ENCODE peak calls at places on chromosomes 4 and X, in ten cellular contexts. One of them, this sample, is unnamed.

GRCh38 chr4:105710012-105710600 is 1.5 kb downstream of the GSTCD start:
- DNase-seq in fibroblast of the aortic adventitia: no peak
- DNase-seq in OCI-LY7: no peak
- DNase-seq in IMR-90: no peak
- DNase-seq in B cell: no peak
- DNase-seq in AG09319: no peak
- DNase-seq in right lobe of liver: no peak
- DNase-seq in progenitor cell of endocrine pancreas: no peak
- DNase-seq in spleen: no peak
- DNase-seq in heart left ventricle: no peak
- DNase-seq in this sample: no peak

GRCh38 chr4:47482326-47482725 is 2.7 kb upstream of the ATP10D start:
- DNase-seq in progenitor cell of endocrine pancreas: no peak
- DNase-seq in right lobe of liver: no peak
- DNase-seq in IMR-90: peak
- DNase-seq in fibroblast of the aortic adventitia: peak
- DNase-seq in B cell: no peak
- DNase-seq in AG09319: no peak
- DNase-seq in OCI-LY7: no peak
- DNase-seq in heart left ventricle: no peak
- DNase-seq in spleen: no peak
- DNase-seq in this sample: no peak

GRCh38 chr4:71107732-71108131 is 114.3 kb downstream of the DCK start:
- DNase-seq in B cell: no peak
- DNase-seq in right lobe of liver: no peak
- DNase-seq in IMR-90: no peak
- DNase-seq in progenitor cell of endocrine pancreas: no peak
- DNase-seq in heart left ventricle: no peak
- DNase-seq in AG09319: no peak
- DNase-seq in OCI-LY7: peak
- DNase-seq in spleen: no peak
- DNase-seq in fibroblast of the aortic adventitia: no peak
- DNase-seq in this sample: no peak

GRCh38 chr4:78058591-78059523 is 1.7 kb downstream of the FRAS1 start:
- DNase-seq in spleen: peak
- DNase-seq in OCI-LY7: peak
- DNase-seq in heart left ventricle: peak
- DNase-seq in right lobe of liver: peak
- DNase-seq in fibroblast of the aortic adventitia: peak
- DNase-seq in IMR-90: no peak
- DNase-seq in progenitor cell of endocrine pancreas: peak
- DNase-seq in B cell: no peak
- DNase-seq in AG09319: no peak
- DNase-seq in this sample: peak

GRCh38 chrX:35919536-35920309 is at the start of gene CFAP47:
- DNase-seq in heart left ventricle: peak
- DNase-seq in progenitor cell of endocrine pancreas: peak
- DNase-seq in AG09319: no peak
- DNase-seq in IMR-90: no peak
- DNase-seq in OCI-LY7: no peak
- DNase-seq in spleen: peak
- DNase-seq in B cell: no peak
- DNase-seq in fibroblast of the aortic adventitia: no peak
- DNase-seq in right lobe of liver: no peak
- DNase-seq in this sample: peak

GRCh38 chr4:48222491-48222890 is 47.1 kb downstream of the TEC start:
- DNase-seq in AG09319: no peak
- DNase-seq in right lobe of liver: no peak
- DNase-seq in B cell: no peak
- DNase-seq in OCI-LY7: no peak
- DNase-seq in progenitor cell of endocrine pancreas: no peak
- DNase-seq in fibroblast of the aortic adventitia: no peak
- DNase-seq in spleen: no peak
- DNase-seq in IMR-90: no peak
- DNase-seq in heart left ventricle: no peak
- DNase-seq in this sample: no peak

GRCh38 chr4:14667624-14668295 is 334.5 kb upstream of the CPEB2 start:
- DNase-seq in IMR-90: no peak
- DNase-seq in OCI-LY7: no peak
- DNase-seq in progenitor cell of endocrine pancreas: no peak
- DNase-seq in heart left ventricle: no peak
- DNase-seq in B cell: no peak
- DNase-seq in spleen: no peak
- DNase-seq in AG09319: no peak
- DNase-seq in right lobe of liver: no peak
- DNase-seq in fibroblast of the aortic adventitia: no peak
- DNase-seq in this sample: no peak

GRCh38 chr4:2852481-2852881 is 8.8 kb downstream of the ADD1 start:
- DNase-seq in progenitor cell of endocrine pancreas: no peak
- DNase-seq in spleen: peak
- DNase-seq in OCI-LY7: peak
- DNase-seq in IMR-90: no peak
- DNase-seq in heart left ventricle: peak
- DNase-seq in B cell: peak
- DNase-seq in AG09319: no peak
- DNase-seq in fibroblast of the aortic adventitia: no peak
- DNase-seq in right lobe of liver: peak
- DNase-seq in this sample: no peak

GRCh38 chrX:118761950-118762725 is 34.7 kb downstream of the IL13RA1 start:
- DNase-seq in B cell: no peak
- DNase-seq in right lobe of liver: no peak
- DNase-seq in heart left ventricle: no peak
- DNase-seq in fibroblast of the aortic adventitia: no peak
- DNase-seq in AG09319: no peak
- DNase-seq in IMR-90: no peak
- DNase-seq in spleen: no peak
- DNase-seq in OCI-LY7: no peak
- DNase-seq in progenitor cell of endocrine pancreas: no peak
- DNase-seq in this sample: peak

GRCh38 chrX:38868941-38869378 is 67.7 kb downstream of the MID1IP1 start:
- DNase-seq in progenitor cell of endocrine pancreas: no peak
- DNase-seq in right lobe of liver: no peak
- DNase-seq in spleen: no peak
- DNase-seq in fibroblast of the aortic adventitia: peak
- DNase-seq in AG09319: no peak
- DNase-seq in IMR-90: peak
- DNase-seq in OCI-LY7: no peak
- DNase-seq in heart left ventricle: peak
- DNase-seq in B cell: no peak
- DNase-seq in this sample: no peak

GRCh38 chr4:148207074-148207473 is 235.1 kb downstream of the NR3C2 start:
- DNase-seq in B cell: no peak
- DNase-seq in spleen: no peak
- DNase-seq in IMR-90: no peak
- DNase-seq in fibroblast of the aortic adventitia: no peak
- DNase-seq in right lobe of liver: no peak
- DNase-seq in AG09319: no peak
- DNase-seq in OCI-LY7: no peak
- DNase-seq in progenitor cell of endocrine pancreas: no peak
- DNase-seq in heart left ventricle: no peak
- DNase-seq in this sample: no peak

GRCh38 chr4:17633600-17633999 is 19.2 kb downstream of the MED28 start:
- DNase-seq in right lobe of liver: no peak
- DNase-seq in IMR-90: no peak
- DNase-seq in B cell: no peak
- DNase-seq in fibroblast of the aortic adventitia: no peak
- DNase-seq in spleen: no peak
- DNase-seq in progenitor cell of endocrine pancreas: no peak
- DNase-seq in AG09319: no peak
- DNase-seq in heart left ventricle: no peak
- DNase-seq in OCI-LY7: no peak
- DNase-seq in this sample: no peak

DNA sequence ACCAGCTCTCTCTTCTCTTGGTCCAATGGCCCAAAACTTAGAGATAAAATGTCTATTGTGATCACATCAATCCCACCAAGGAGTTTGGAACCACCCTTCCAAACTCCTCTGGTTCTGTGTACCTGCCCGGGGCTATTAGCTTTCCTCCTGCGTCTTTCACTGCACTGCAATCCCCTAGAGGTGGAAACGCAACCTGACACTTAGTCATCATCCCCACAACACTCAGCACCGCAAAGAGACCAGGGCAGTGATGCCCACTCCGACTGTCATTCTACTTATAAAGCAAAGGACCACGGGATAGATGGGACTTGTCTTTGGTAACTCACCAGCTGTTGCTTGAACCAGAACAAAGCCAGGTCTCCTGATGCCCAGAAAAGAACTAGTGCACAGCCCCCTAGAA is 22.0 kb downstream of the AFAP1 start:
- DNase-seq in IMR-90: no peak
- DNase-seq in OCI-LY7: no peak
- DNase-seq in heart left ventricle: no peak
- DNase-seq in right lobe of liver: no peak
- DNase-seq in AG09319: no peak
- DNase-seq in spleen: no peak
- DNase-seq in fibroblast of the aortic adventitia: no peak
- DNase-seq in B cell: no peak
- DNase-seq in progenitor cell of endocrine pancreas: no peak
- DNase-seq in this sample: no peak
- TF ChIP-seq CTCF in IMR-90: no peak
- TF ChIP-seq CTCF in OCI-LY7: no peak
- TF ChIP-seq CTCF in heart left ventricle: no peak
- TF ChIP-seq CTCF in right lobe of liver: no peak
- TF ChIP-seq CTCF in AG09319: no peak
- TF ChIP-seq CTCF in spleen: no peak
- TF ChIP-seq CTCF in fibroblast of the aortic adventitia: peak
- TF ChIP-seq CTCF in B cell: no peak
- TF ChIP-seq CTCF in progenitor cell of endocrine pancreas: peak
- TF ChIP-seq CTCF in this sample: no peak

DNA sequence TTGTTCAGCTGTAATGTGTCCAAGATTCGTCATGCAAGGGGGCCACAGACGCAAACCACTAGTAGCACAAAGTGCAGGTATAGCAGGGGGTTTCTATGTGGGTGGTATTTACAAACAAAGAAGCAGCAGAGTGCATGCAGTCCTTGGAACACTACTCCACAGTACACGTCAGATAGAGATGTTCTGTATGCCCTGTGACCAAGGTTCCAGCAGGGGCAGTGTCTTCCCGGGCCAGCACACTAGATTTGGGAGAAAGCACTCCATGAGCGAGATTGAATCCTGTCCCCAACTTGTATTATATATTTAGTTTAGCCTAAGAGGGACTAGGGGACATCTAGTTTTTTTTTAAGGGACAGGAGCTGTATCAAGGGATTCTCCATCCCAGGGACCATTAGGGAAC is 54.4 kb upstream of the ESX1 start:
- DNase-seq in fibroblast of the aortic adventitia: no peak
- DNase-seq in progenitor cell of endocrine pancreas: no peak
- DNase-seq in heart left ventricle: no peak
- DNase-seq in OCI-LY7: no peak
- DNase-seq in IMR-90: no peak
- DNase-seq in AG09319: no peak
- DNase-seq in B cell: no peak
- DNase-seq in right lobe of liver: no peak
- DNase-seq in spleen: no peak
- DNase-seq in this sample: no peak
- TF ChIP-seq CTCF in fibroblast of the aortic adventitia: no peak
- TF ChIP-seq CTCF in progenitor cell of endocrine pancreas: peak
- TF ChIP-seq CTCF in heart left ventricle: no peak
- TF ChIP-seq CTCF in OCI-LY7: no peak
- TF ChIP-seq CTCF in IMR-90: no peak
- TF ChIP-seq CTCF in AG09319: no peak
- TF ChIP-seq CTCF in B cell: no peak
- TF ChIP-seq CTCF in right lobe of liver: no peak
- TF ChIP-seq CTCF in spleen: no peak
- TF ChIP-seq CTCF in this sample: no peak

DNA sequence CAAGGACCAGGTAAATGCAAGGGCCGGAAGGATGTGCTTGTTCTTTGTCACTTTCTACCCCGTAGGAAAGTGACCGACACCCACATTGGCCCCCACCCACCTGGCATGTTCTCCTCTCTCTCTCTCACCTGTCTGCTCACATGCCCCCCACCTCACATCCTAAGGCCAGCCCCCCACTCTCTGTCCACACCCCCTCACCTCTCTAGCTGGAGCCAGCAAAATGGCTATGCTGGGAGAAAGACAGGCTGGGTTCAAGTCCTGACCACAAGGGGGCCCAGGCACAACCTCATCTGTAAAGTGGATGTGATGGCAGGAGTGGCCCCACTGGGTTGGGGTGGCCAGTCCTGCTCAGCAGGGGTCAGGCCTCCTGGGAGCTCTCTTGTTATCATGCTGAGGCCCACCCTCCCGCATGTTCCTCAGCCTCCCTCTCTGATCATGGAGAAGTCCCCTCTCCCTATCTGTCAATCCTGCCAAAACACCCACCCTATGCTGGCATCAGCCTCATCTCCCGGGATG is 1.7 kb upstream of the PPP2R2C start:
- DNase-seq in heart left ventricle: no peak
- DNase-seq in B cell: peak
- DNase-seq in IMR-90: no peak
- DNase-seq in fibroblast of the aortic adventitia: no peak
- DNase-seq in AG09319: no peak
- DNase-seq in OCI-LY7: no peak
- DNase-seq in right lobe of liver: no peak
- DNase-seq in progenitor cell of endocrine pancreas: peak
- DNase-seq in spleen: peak
- DNase-seq in this sample: no peak
- TF ChIP-seq CTCF in heart left ventricle: peak
- TF ChIP-seq CTCF in B cell: no peak
- TF ChIP-seq CTCF in IMR-90: peak
- TF ChIP-seq CTCF in fibroblast of the aortic adventitia: peak
- TF ChIP-seq CTCF in AG09319: no peak
- TF ChIP-seq CTCF in OCI-LY7: peak
- TF ChIP-seq CTCF in right lobe of liver: no peak
- TF ChIP-seq CTCF in progenitor cell of endocrine pancreas: peak
- TF ChIP-seq CTCF in spleen: no peak
- TF ChIP-seq CTCF in this sample: no peak

DNA sequence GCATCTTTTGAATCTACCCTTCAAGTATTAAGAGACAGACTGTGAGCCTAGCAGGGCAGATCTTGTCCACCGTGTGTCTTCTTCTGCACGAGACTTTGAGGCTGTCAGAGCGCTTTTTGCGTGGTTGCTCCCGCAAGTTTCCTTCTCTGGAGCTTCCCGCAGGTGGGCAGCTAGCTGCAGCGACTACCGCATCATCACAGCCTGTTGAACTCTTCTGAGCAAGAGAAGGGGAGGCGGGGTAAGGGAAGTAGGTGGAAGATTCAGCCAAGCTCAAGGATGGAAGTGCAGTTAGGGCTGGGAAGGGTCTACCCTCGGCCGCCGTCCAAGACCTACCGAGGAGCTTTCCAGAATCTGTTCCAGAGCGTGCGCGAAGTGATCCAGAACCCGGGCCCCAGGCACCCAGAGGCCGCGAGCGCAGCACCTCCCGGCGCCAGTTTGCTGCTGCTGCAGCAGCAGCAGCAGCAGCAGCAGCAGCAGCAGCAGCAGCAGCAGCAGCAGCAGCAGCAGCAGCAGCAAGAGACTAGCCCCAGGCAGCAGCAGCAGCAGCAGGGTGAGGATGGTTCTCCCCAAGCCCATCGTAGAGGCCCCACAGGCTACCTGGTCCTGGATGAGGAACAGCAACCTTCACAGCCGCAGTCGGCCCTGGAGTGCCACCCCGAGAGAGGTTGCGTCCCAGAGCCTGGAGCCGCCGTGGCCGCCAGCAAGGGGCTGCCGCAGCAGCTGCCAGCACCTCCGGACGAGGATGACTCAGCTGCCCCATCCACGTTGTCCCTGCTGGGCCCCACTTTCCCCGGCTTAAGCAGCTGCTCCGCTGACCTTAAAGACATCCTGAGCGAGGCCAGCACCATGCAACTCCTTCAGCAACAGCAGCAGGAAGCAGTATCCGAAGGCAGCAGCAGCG is 1.3 kb downstream of the AR start:
- DNase-seq in B cell: no peak
- DNase-seq in right lobe of liver: peak
- DNase-seq in progenitor cell of endocrine pancreas: no peak
- DNase-seq in spleen: peak
- DNase-seq in IMR-90: peak
- DNase-seq in heart left ventricle: peak
- DNase-seq in fibroblast of the aortic adventitia: peak
- DNase-seq in AG09319: no peak
- DNase-seq in OCI-LY7: no peak
- DNase-seq in this sample: no peak
- TF ChIP-seq CTCF in B cell: no peak
- TF ChIP-seq CTCF in right lobe of liver: no peak
- TF ChIP-seq CTCF in progenitor cell of endocrine pancreas: no peak
- TF ChIP-seq CTCF in spleen: no peak
- TF ChIP-seq CTCF in IMR-90: no peak
- TF ChIP-seq CTCF in heart left ventricle: no peak
- TF ChIP-seq CTCF in fibroblast of the aortic adventitia: no peak
- TF ChIP-seq CTCF in AG09319: no peak
- TF ChIP-seq CTCF in OCI-LY7: no peak
- TF ChIP-seq CTCF in this sample: no peak

This sample was measured in activated CD8-positive, alpha-beta T cell treated with anti-CD3 and anti-CD28 coated beads for 36 hours.